ENCODE peak calls at places on chromosomes 16 and 17, in eight cellular contexts. Z is T-helper 9 cell; W is GM23248; H is neural crest cell; M is dorsolateral prefrontal cortex; A is AG04450; E is NCI-H1105 treated with DMSO at 0.1 percent for 48 hours; Y is stimulated activated CD8-positive, alpha-beta memory T cell treated with anti-CD3 and anti-CD28 coated beads, Interleukin-7, amount 100 ng/mL, for 48 hours. I is an unnamed sample.

GRCh38 chr17:45662432-45662831 is 121.7 kb upstream of the CRHR1 start:
- DNase-seq in A (no peak), E (no peak), W (no peak), Y (no peak), H (no peak), Z (no peak), M (no peak), I (no peak)

GRCh38 chr16:53761967-53762726 is 58.2 kb downstream of the FTO start:
- DNase-seq in W (peak; percentile 56), A (no peak), Y (no peak), M (no peak), Z (no peak), H (no peak), E (no peak), I (no peak)

GRCh38 chr16:8740775-8741355 is 56.6 kb downstream of the TMEM186 start:
- DNase-seq in H (no peak), Y (no peak), E (no peak), W (no peak), Z (no peak), M (no peak), A (no peak), I (no peak)

GRCh38 chr17:8500609-8501008 is 64.9 kb downstream of the NDEL1 start:
- DNase-seq in Y (no peak), W (no peak), M (no peak), Z (no peak), H (no peak), E (no peak), A (no peak), I (no peak)

GRCh38 chr17:3678095-3678820 is 9.6 kb downstream of the EMC6 start:
- DNase-seq in H (no peak), Z (no peak), A (no peak), M (peak; percentile 80), Y (no peak), E (no peak), W (peak; percentile 59), I (no peak)

GRCh38 chr17:77440571-77440981 is 299.8 kb downstream of the SEC14L1 start:
- DNase-seq in H (no peak), Z (no peak), Y (no peak), W (no peak), A (no peak), E (no peak), M (no peak), I (no peak)

GRCh38 chr16:82633964-82634600 is 7.3 kb downstream of the CDH13 start:
- DNase-seq in Z (no peak), M (peak; percentile 84), A (no peak), Y (no peak), E (peak; percentile 78), W (peak; percentile 56), H (peak; percentile 41), I (no peak)

GRCh38 chr17:10192500-10192899 is 5.9 kb downstream of the GAS7 start:
- DNase-seq in A (no peak), Y (no peak), W (peak; percentile 30), M (no peak), E (no peak), H (no peak), Z (no peak), I (no peak)

GRCh38 chr16:22318690-22319358 is 21.6 kb downstream of the POLR3E start:
- DNase-seq in Y (peak; percentile 18), A (no peak), H (peak; percentile 28), Z (peak; percentile 65), M (no peak), W (peak; percentile 54), E (no peak), I (no peak)

GRCh38 chr17:48378696-48379095 is 51.3 kb downstream of the SKAP1 start:
- DNase-seq in W (no peak), E (no peak), H (no peak), M (no peak), Z (no peak), A (no peak), Y (no peak), I (no peak)

GRCh38 chr16:54280751-54281150 is 5.8 kb downstream of the IRX3 start:
- DNase-seq in A (no peak), M (no peak), W (peak; percentile 67), Y (no peak), E (no peak), H (no peak), Z (no peak), I (no peak)

GRCh38 chr16:10579965-10580918 is at the start of gene EMP2:
- DNase-seq in H (peak; percentile 63), E (peak; percentile 77), A (peak; percentile 30), Z (no peak), Y (no peak), M (no peak), W (peak; percentile 92), I (no peak)

GRCh38 chr16:12539185-12539929 is 264.3 kb downstream of the CPPED1 start:
- DNase-seq in Z (no peak), E (peak; percentile 37), M (no peak), W (peak; percentile 74), H (no peak), Y (peak; percentile 42), A (no peak), I (no peak)

I was measured in hypothalamus.